ENCODE peak calls at places on chromosomes 12 and 14, in ten cellular contexts. J is GM12865, N is upper lobe of right lung, O is fibroblast of lung, E is foreskin fibroblast, K is tibial nerve, H is vagina, W is adrenal gland, Q is fibroblast of mammary gland, B is epithelial cell of esophagus. Z is an unnamed sample.

GRCh38 chr12:46049665-46050064 is 59.3 kb upstream of the SCAF11 start:
- DNase-seq in O (no peak), K (no peak), Q (no peak), B (no peak), W (no peak), J (no peak), H (no peak), N (no peak), E (no peak), Z (no peak)

GRCh38 chr12:20154060-20154459 is 214.3 kb upstream of the PDE3A start:
- DNase-seq in Q (peak; percentile 36), B (no peak), H (no peak), K (no peak), E (peak; percentile 7), W (no peak), O (peak; percentile 42), J (peak; percentile 20), N (no peak), Z (no peak)

GRCh38 chr12:34404377-34405285 is 382.3 kb downstream of the ALG10 start:
- DNase-seq in N (peak; percentile 23), B (no peak), W (peak; percentile 18), Q (no peak), H (peak; percentile 74), J (no peak), O (no peak), K (peak; percentile 1), E (no peak), Z (no peak)

GRCh38 chr12:71024827-71025226 is 104.3 kb upstream of the PTPRR start:
- DNase-seq in N (no peak), W (no peak), B (no peak), Q (no peak), K (no peak), H (no peak), J (no peak), E (no peak), O (no peak), Z (no peak)

GRCh38 chr12:123041042-123041531 is 60.6 kb downstream of the ARL6IP4 start:
- DNase-seq in K (no peak), W (no peak), B (no peak), Q (no peak), N (no peak), H (no peak), E (no peak), O (no peak), J (no peak), Z (no peak)

GRCh38 chr14:72678360-72678759 is 215.5 kb downstream of the DPF3 start:
- DNase-seq in H (no peak), B (no peak), E (peak; percentile 86), Q (peak; percentile 60), J (no peak), N (no peak), W (no peak), O (peak; percentile 51), K (no peak), Z (no peak)

GRCh38 chr12:69064734-69065413 is 131.9 kb upstream of the CPM start:
- DNase-seq in B (peak; percentile 40), O (no peak), K (no peak), E (no peak), Q (no peak), J (no peak), W (no peak), N (no peak), H (no peak), Z (no peak)

GRCh38 chr12:105961821-105962671 is 176.7 kb downstream of the NUAK1 start:
- DNase-seq in K (no peak), W (no peak), Q (no peak), B (peak; percentile 56), O (no peak), J (no peak), N (no peak), H (no peak), E (peak; percentile 9), Z (no peak)

GRCh38 chr12:49568442-49568776 is 467 bp upstream of the MCRS1 start:
- DNase-seq in E (no peak), O (no peak), J (no peak), K (no peak), H (no peak), W (no peak), B (no peak), N (no peak), Q (no peak), Z (no peak)

GRCh38 chr12:49566361-49566760 is 1.6 kb downstream of the MCRS1 start:
- DNase-seq in N (peak; percentile 51), W (no peak), J (no peak), B (no peak), O (no peak), K (no peak), Q (no peak), H (no peak), E (no peak), Z (no peak)

GRCh38 chr12:49567302-49567610 is 686 bp downstream of the MCRS1 start:
- DNase-seq in H (no peak), N (no peak), O (no peak), K (no peak), E (peak; percentile 20), Q (no peak), W (no peak), B (no peak), J (peak; percentile 15), Z (no peak)

GRCh38 chr12:49565956-49566265 is 2.0 kb downstream of the MCRS1 start:
- DNase-seq in O (no peak), N (no peak), W (no peak), K (no peak), Q (no peak), E (no peak), H (no peak), J (no peak), B (no peak), Z (no peak)

DNA sequence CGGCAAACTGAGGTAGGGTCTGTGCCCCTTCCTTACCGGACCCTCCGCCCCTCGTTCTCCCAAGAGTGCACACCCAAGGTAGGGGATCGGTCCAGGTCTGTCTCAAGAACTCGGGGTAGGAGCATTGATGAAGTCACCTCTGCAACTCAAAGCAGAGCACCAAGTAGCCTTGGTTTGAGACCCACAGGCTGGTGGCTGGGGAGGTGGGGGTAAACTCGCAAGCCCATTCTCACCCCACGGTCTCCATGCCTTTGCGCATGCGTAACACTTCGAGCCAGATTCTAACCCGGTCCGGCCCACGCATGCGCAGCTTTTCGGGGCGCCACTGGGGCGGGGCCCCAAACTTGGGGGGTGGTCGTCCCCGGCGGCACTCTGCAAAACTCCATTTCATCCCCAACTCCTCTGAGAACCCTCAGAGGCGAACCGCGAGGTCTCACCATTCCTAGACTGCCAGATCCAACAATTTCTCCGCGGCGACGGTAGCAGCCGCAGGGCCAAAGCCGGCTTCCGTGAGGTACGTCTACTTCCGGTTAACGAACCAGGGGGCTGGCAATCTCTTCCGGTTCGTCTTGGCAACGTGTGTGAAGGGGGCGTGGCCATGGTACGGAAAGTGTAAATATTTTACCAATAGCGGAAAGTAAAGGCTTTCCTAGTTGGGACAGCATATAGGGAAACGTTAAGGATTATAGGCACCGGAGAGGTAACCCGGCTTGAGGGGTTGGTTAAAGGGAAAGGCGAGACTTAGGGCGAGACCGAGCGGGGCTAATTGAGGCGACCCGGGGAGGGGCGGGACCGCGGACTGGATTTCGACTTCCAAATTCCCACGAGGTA is at the start of gene MCRS1:
- DNase-seq in W (peak; percentile 95), E (peak; percentile 94), J (peak; percentile 98), H (no peak), B (peak; percentile 93), K (peak; percentile 74), O (peak; percentile 93), N (peak; percentile 92), Q (peak; percentile 90), Z (peak; percentile 67)
- TF ChIP-seq CTCF in W (no peak), E (no peak), J (no peak), H (no peak), B (no peak), K (no peak), O (no peak), N (no peak), Q (no peak), Z (no peak)

DNA sequence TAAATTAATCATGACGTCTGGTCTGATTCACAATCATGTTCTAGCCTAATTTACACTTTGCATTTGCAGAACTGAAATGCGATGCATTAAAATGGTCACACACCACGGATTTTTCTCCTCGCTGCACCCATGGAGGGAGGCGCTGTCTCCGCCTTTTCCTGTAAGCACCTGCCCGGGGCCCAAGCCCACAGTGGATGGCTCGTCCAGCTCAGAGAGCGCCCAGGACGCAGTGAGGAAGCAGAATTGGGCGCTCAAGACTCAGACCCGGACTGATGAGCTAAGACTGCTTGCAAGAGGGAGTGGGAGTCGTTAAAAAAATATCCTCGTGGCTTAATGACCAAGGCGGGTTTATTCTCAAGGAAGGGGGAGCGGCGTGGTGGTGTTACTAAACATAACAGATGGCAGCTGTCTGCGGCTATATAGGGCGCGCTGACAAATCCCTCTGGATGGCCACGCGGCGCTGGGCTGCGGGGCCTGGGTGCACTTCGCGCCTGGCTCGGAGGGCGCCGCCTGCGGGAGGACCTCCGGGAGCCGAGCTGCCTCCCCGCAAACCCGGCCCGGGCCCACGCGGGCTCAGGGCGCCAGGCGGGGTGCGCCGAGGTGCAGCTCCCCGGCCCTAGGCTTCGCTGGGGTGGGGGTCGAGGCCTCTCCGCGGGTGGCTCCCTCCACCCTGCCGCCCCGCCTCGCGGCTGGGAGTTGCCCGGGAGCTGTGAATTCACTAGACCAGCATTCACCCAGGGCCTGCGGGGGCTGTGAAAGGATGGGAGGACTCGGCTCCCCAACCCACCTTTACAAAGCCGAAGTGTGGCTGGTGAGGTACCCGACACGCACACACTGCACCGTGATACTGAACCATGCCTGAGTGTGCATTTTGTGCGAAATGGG is 78.7 kb downstream of the PPM1A start:
- DNase-seq in O (peak; percentile 30), W (peak; percentile 59), K (no peak), N (peak; percentile 69), Q (peak; percentile 41), H (no peak), E (peak; percentile 46), B (peak; percentile 19), J (peak; percentile 82), Z (no peak)
- H3K4me3 ChIP-seq in O (peak overlapping the region; percentile 23), W (no peak overlapping the region), K (peak overlapping the region; percentile 45), N (peak overlapping the region; percentile 34), Q (peak overlapping the region; percentile 9), H (peak overlapping the region; percentile 44), E (no peak overlapping the region), B (peak overlapping the region; percentile 35), J (peak overlapping the region; percentile 77), Z (no peak overlapping the region)

DNA sequence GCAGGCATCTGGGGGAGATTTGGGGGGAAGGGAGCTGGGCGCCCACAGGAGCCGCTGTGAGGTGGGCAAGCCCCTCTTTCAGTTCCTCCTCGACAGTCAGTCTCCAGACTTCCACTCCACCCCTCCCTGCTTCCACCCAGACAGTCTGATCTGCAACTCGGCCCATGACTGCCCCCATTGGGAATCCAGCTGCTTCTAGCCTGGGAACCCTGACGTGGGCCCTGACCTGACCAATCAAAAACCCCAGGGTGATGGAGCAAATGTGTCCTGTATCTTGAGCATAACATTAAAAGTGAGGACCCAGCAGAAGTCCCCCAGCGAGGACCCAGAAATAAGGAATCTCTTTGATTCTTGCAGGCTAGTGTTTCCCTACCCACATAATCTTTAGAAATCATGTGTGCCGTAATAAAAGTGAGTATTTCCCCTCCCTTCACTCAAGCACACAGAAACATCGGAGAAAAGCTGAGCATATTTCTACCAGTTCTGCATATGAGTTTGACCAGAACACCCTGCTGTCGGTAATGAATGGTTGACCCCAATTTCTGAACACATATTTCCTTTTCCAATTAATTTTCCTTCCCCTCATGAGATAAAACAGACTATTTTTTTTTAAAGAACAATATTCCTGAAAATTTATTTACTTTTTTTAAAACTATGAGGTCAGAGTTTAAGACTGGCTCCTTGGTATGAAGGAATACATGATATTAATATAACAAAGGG is 6.4 kb downstream of the SSH1 start:
- DNase-seq in E (peak; percentile 62), W (peak; percentile 84), N (no peak), J (peak; percentile 85), O (peak; percentile 85), Q (peak; percentile 89), B (no peak), K (no peak), H (no peak), Z (peak; percentile 85)
- TF ChIP-seq CTCF in E (no peak), W (no peak), N (peak; percentile 25), J (no peak), O (peak; percentile 23), Q (peak; percentile 28), B (no peak), K (no peak), H (no peak), Z (peak; percentile 46)

GRCh38 chr14:75068294-75069020 is 984 bp upstream of the ZC2HC1C start:
- DNase-seq in O (no peak), K (no peak), N (no peak), W (no peak), H (no peak), E (no peak), B (no peak), J (no peak), Q (no peak), Z (no peak)
- H3K4me3 ChIP-seq in O (peak overlapping the region; percentile 67), K (peak overlapping the region; percentile 60), N (peak overlapping the region; percentile 58), W (peak overlapping the region; percentile 17), H (peak overlapping the region; percentile 42), E (peak overlapping the region; percentile 53), B (peak overlapping the region; percentile 50), J (peak overlapping the region; percentile 89), Q (peak overlapping the region; percentile 43), Z (peak overlapping the region; percentile 63)